ENCODE peak calls at places on chromosomes 7 and 10, in nine cellular contexts. One of them, this sample, is unnamed. For H3K4me1 and H3K27me3, the result is how much of the 10 kb centered on the place peaks cover.

GRCh38 chr10:3119796-3120459 is 52.6 kb downstream of the PFKP start:
- DNase-seq in keratinocyte: no peak
- DNase-seq in cardiac muscle cell: peak
- DNase-seq in adrenal gland: no peak
- DNase-seq in GM23248: peak
- DNase-seq in RWPE2: no peak
- DNase-seq in left ventricle myocardium inferior: no peak
- DNase-seq in heart right ventricle: no peak
- DNase-seq in spleen: no peak
- DNase-seq in this sample: no peak

GRCh38 chr7:132480534-132480933 is 95.7 kb downstream of the PLXNA4 start:
- DNase-seq in keratinocyte: no peak
- DNase-seq in cardiac muscle cell: no peak
- DNase-seq in adrenal gland: no peak
- DNase-seq in GM23248: no peak
- DNase-seq in RWPE2: no peak
- DNase-seq in left ventricle myocardium inferior: peak
- DNase-seq in heart right ventricle: peak
- DNase-seq in spleen: no peak
- DNase-seq in this sample: no peak

GRCh38 chr7:71718563-71718962 is 586.6 kb downstream of the GALNT17 start:
- DNase-seq in keratinocyte: no peak
- DNase-seq in cardiac muscle cell: no peak
- DNase-seq in adrenal gland: no peak
- DNase-seq in GM23248: no peak
- DNase-seq in RWPE2: no peak
- DNase-seq in left ventricle myocardium inferior: no peak
- DNase-seq in heart right ventricle: no peak
- DNase-seq in spleen: peak
- DNase-seq in this sample: no peak

GRCh38 chr7:40619647-40620046 is 484.8 kb downstream of the SUGCT start:
- DNase-seq in keratinocyte: no peak
- DNase-seq in cardiac muscle cell: no peak
- DNase-seq in adrenal gland: no peak
- DNase-seq in GM23248: no peak
- DNase-seq in RWPE2: no peak
- DNase-seq in left ventricle myocardium inferior: no peak
- DNase-seq in heart right ventricle: no peak
- DNase-seq in spleen: no peak
- DNase-seq in this sample: no peak

GRCh38 chr10:94065787-94066186 is 72.1 kb downstream of the PLCE1 start:
- DNase-seq in keratinocyte: no peak
- DNase-seq in cardiac muscle cell: no peak
- DNase-seq in adrenal gland: no peak
- DNase-seq in GM23248: no peak
- DNase-seq in RWPE2: no peak
- DNase-seq in left ventricle myocardium inferior: no peak
- DNase-seq in heart right ventricle: no peak
- DNase-seq in spleen: no peak
- DNase-seq in this sample: no peak

GRCh38 chr10:79392506-79393176 is 45.4 kb downstream of the PPIF start:
- DNase-seq in keratinocyte: no peak
- DNase-seq in cardiac muscle cell: no peak
- DNase-seq in adrenal gland: peak
- DNase-seq in GM23248: no peak
- DNase-seq in RWPE2: peak
- DNase-seq in left ventricle myocardium inferior: peak
- DNase-seq in heart right ventricle: no peak
- DNase-seq in spleen: peak
- DNase-seq in this sample: no peak

GRCh38 chr10:34135515-34135914 is 679.6 kb downstream of the PARD3 start:
- DNase-seq in keratinocyte: no peak
- DNase-seq in cardiac muscle cell: no peak
- DNase-seq in adrenal gland: no peak
- DNase-seq in GM23248: no peak
- DNase-seq in RWPE2: no peak
- DNase-seq in left ventricle myocardium inferior: no peak
- DNase-seq in heart right ventricle: no peak
- DNase-seq in spleen: no peak
- DNase-seq in this sample: no peak

GRCh38 chr10:87068281-87068680 is 26.4 kb downstream of the GLUD1 start:
- DNase-seq in keratinocyte: no peak
- DNase-seq in cardiac muscle cell: peak
- DNase-seq in adrenal gland: no peak
- DNase-seq in GM23248: no peak
- DNase-seq in RWPE2: no peak
- DNase-seq in left ventricle myocardium inferior: no peak
- DNase-seq in heart right ventricle: no peak
- DNase-seq in spleen: no peak
- DNase-seq in this sample: peak

GRCh38 chr10:30784896-30785605 is 155.5 kb upstream of the LYZL2 start:
- DNase-seq in keratinocyte: no peak
- DNase-seq in cardiac muscle cell: peak
- DNase-seq in adrenal gland: peak
- DNase-seq in GM23248: peak
- DNase-seq in RWPE2: no peak
- DNase-seq in left ventricle myocardium inferior: peak
- DNase-seq in heart right ventricle: peak
- DNase-seq in spleen: peak
- DNase-seq in this sample: peak

GRCh38 chr10:72310636-72311035 is 36.9 kb downstream of the DDIT4 start:
- DNase-seq in keratinocyte: no peak
- DNase-seq in cardiac muscle cell: no peak
- DNase-seq in adrenal gland: peak
- DNase-seq in GM23248: no peak
- DNase-seq in RWPE2: no peak
- DNase-seq in left ventricle myocardium inferior: no peak
- DNase-seq in heart right ventricle: no peak
- DNase-seq in spleen: peak
- DNase-seq in this sample: no peak

GRCh38 chr10:10367277-10367676 is 650.4 kb upstream of the CELF2 start:
- DNase-seq in keratinocyte: no peak
- DNase-seq in cardiac muscle cell: no peak
- DNase-seq in adrenal gland: no peak
- DNase-seq in GM23248: no peak
- DNase-seq in RWPE2: no peak
- DNase-seq in left ventricle myocardium inferior: no peak
- DNase-seq in heart right ventricle: no peak
- DNase-seq in spleen: no peak
- DNase-seq in this sample: no peak

GRCh38 chr7:39394105-39394504 is 172.1 kb upstream of the YAE1 start:
- DNase-seq in keratinocyte: no peak
- DNase-seq in cardiac muscle cell: no peak
- DNase-seq in adrenal gland: no peak
- DNase-seq in GM23248: no peak
- DNase-seq in RWPE2: no peak
- DNase-seq in left ventricle myocardium inferior: no peak
- DNase-seq in heart right ventricle: no peak
- DNase-seq in spleen: no peak
- DNase-seq in this sample: no peak

GRCh38 chr7:45324683-45325237 is 167.2 kb downstream of the RAMP3 start:
- DNase-seq in keratinocyte: no peak
- DNase-seq in cardiac muscle cell: peak
- DNase-seq in adrenal gland: no peak
- DNase-seq in GM23248: peak
- DNase-seq in RWPE2: no peak
- DNase-seq in left ventricle myocardium inferior: no peak
- DNase-seq in heart right ventricle: no peak
- DNase-seq in spleen: no peak
- DNase-seq in this sample: no peak

GRCh38 chr7:39595102-39595620 is 28.2 kb upstream of the RALA start:
- DNase-seq in keratinocyte: no peak
- DNase-seq in cardiac muscle cell: no peak
- DNase-seq in adrenal gland: peak
- DNase-seq in GM23248: no peak
- DNase-seq in RWPE2: no peak
- DNase-seq in left ventricle myocardium inferior: no peak
- DNase-seq in heart right ventricle: peak
- DNase-seq in spleen: no peak
- DNase-seq in this sample: no peak

GRCh38 chr7:80218723-80219122 is 84.1 kb downstream of the GNAI1 start:
- DNase-seq in keratinocyte: peak
- DNase-seq in cardiac muscle cell: no peak
- DNase-seq in adrenal gland: peak
- DNase-seq in GM23248: peak
- DNase-seq in RWPE2: no peak
- DNase-seq in left ventricle myocardium inferior: no peak
- DNase-seq in heart right ventricle: no peak
- DNase-seq in spleen: no peak
- DNase-seq in this sample: peak

GRCh38 chr7:15832996-15833395 is 146.5 kb upstream of the MEOX2 start:
- DNase-seq in keratinocyte: no peak
- DNase-seq in cardiac muscle cell: no peak
- DNase-seq in adrenal gland: no peak
- DNase-seq in GM23248: peak
- DNase-seq in RWPE2: no peak
- DNase-seq in left ventricle myocardium inferior: peak
- DNase-seq in heart right ventricle: peak
- DNase-seq in spleen: no peak
- DNase-seq in this sample: peak

GRCh38 chr10:131997366-131998049 is 15.8 kb upstream of the BNIP3 start:
- DNase-seq in keratinocyte: no peak
- DNase-seq in cardiac muscle cell: peak
- DNase-seq in adrenal gland: peak
- DNase-seq in GM23248: peak
- DNase-seq in RWPE2: no peak
- DNase-seq in left ventricle myocardium inferior: peak
- DNase-seq in heart right ventricle: peak
- DNase-seq in spleen: peak
- DNase-seq in this sample: peak

GRCh38 chr7:108001759-108002725 is 919 bp downstream of the LAMB1 start:
- DNase-seq in keratinocyte: no peak
- DNase-seq in cardiac muscle cell: peak
- DNase-seq in adrenal gland: peak
- DNase-seq in GM23248: peak
- DNase-seq in RWPE2: no peak
- DNase-seq in left ventricle myocardium inferior: peak
- DNase-seq in heart right ventricle: no peak
- DNase-seq in spleen: no peak
- DNase-seq in this sample: no peak
- H3K4me1 ChIP-seq in keratinocyte: under half
- H3K4me1 ChIP-seq in cardiac muscle cell: under half
- H3K4me1 ChIP-seq in adrenal gland: under half
- H3K4me1 ChIP-seq in GM23248: under half
- H3K4me1 ChIP-seq in RWPE2: under half
- H3K4me1 ChIP-seq in left ventricle myocardium inferior: half or more
- H3K4me1 ChIP-seq in heart right ventricle: under half
- H3K4me1 ChIP-seq in spleen: under half
- H3K4me1 ChIP-seq in this sample: under half

GRCh38 chr7:102306916-102307677 is 20.4 kb downstream of the SH2B2 start:
- DNase-seq in keratinocyte: no peak
- DNase-seq in cardiac muscle cell: no peak
- DNase-seq in adrenal gland: peak
- DNase-seq in GM23248: peak
- DNase-seq in RWPE2: peak
- DNase-seq in left ventricle myocardium inferior: peak
- DNase-seq in heart right ventricle: peak
- DNase-seq in spleen: peak
- DNase-seq in this sample: peak
- H3K4me3 ChIP-seq in keratinocyte: no peak
- H3K4me3 ChIP-seq in cardiac muscle cell: no peak
- H3K4me3 ChIP-seq in adrenal gland: no peak
- H3K4me3 ChIP-seq in GM23248: no peak
- H3K4me3 ChIP-seq in RWPE2: no peak
- H3K4me3 ChIP-seq in left ventricle myocardium inferior: no peak
- H3K4me3 ChIP-seq in heart right ventricle: no peak
- H3K4me3 ChIP-seq in spleen: no peak
- H3K4me3 ChIP-seq in this sample: no peak

GRCh38 chr7:122303971-122304603 is 463 bp downstream of the FEZF1 start:
- DNase-seq in keratinocyte: no peak
- DNase-seq in cardiac muscle cell: peak
- DNase-seq in adrenal gland: no peak
- DNase-seq in GM23248: no peak
- DNase-seq in RWPE2: no peak
- DNase-seq in left ventricle myocardium inferior: no peak
- DNase-seq in heart right ventricle: no peak
- DNase-seq in spleen: peak
- DNase-seq in this sample: no peak

GRCh38 chr7:122305475-122306319 is 1.1 kb upstream of the FEZF1 start:
- DNase-seq in keratinocyte: no peak
- DNase-seq in cardiac muscle cell: peak
- DNase-seq in adrenal gland: no peak
- DNase-seq in GM23248: no peak
- DNase-seq in RWPE2: no peak
- DNase-seq in left ventricle myocardium inferior: no peak
- DNase-seq in heart right ventricle: no peak
- DNase-seq in spleen: peak
- DNase-seq in this sample: no peak

GRCh38 chr7:122303522-122303970 is 1.0 kb downstream of the FEZF1 start:
- DNase-seq in keratinocyte: no peak
- DNase-seq in cardiac muscle cell: no peak
- DNase-seq in adrenal gland: no peak
- DNase-seq in GM23248: no peak
- DNase-seq in RWPE2: no peak
- DNase-seq in left ventricle myocardium inferior: no peak
- DNase-seq in heart right ventricle: no peak
- DNase-seq in spleen: peak
- DNase-seq in this sample: no peak

GRCh38 chr7:122304996-122305421 is 459 bp upstream of the FEZF1 start:
- DNase-seq in keratinocyte: no peak
- DNase-seq in cardiac muscle cell: no peak
- DNase-seq in adrenal gland: no peak
- DNase-seq in GM23248: peak
- DNase-seq in RWPE2: no peak
- DNase-seq in left ventricle myocardium inferior: no peak
- DNase-seq in heart right ventricle: no peak
- DNase-seq in spleen: no peak
- DNase-seq in this sample: no peak

GRCh38 chr7:122304604-122304975 is at the start of gene FEZF1:
- DNase-seq in keratinocyte: no peak
- DNase-seq in cardiac muscle cell: no peak
- DNase-seq in adrenal gland: no peak
- DNase-seq in GM23248: peak
- DNase-seq in RWPE2: no peak
- DNase-seq in left ventricle myocardium inferior: no peak
- DNase-seq in heart right ventricle: no peak
- DNase-seq in spleen: no peak
- DNase-seq in this sample: no peak
- H3K27me3 ChIP-seq in keratinocyte: half or more
- H3K27me3 ChIP-seq in cardiac muscle cell: half or more
- H3K27me3 ChIP-seq in adrenal gland: half or more
- H3K27me3 ChIP-seq in GM23248: half or more
- H3K27me3 ChIP-seq in RWPE2: half or more
- H3K27me3 ChIP-seq in left ventricle myocardium inferior: half or more
- H3K27me3 ChIP-seq in heart right ventricle: half or more
- H3K27me3 ChIP-seq in spleen: half or more
- H3K27me3 ChIP-seq in this sample: half or more

GRCh38 chr10:69479737-69480412 is 28.6 kb downstream of the TSPAN15 start:
- DNase-seq in keratinocyte: no peak
- DNase-seq in cardiac muscle cell: no peak
- DNase-seq in adrenal gland: no peak
- DNase-seq in GM23248: peak
- DNase-seq in RWPE2: no peak
- DNase-seq in left ventricle myocardium inferior: no peak
- DNase-seq in heart right ventricle: peak
- DNase-seq in spleen: no peak
- DNase-seq in this sample: no peak
- H3K4me1 ChIP-seq in keratinocyte: under half
- H3K4me1 ChIP-seq in cardiac muscle cell: half or more
- H3K4me1 ChIP-seq in adrenal gland: under half
- H3K4me1 ChIP-seq in GM23248: under half
- H3K4me1 ChIP-seq in RWPE2: under half
- H3K4me1 ChIP-seq in left ventricle myocardium inferior: half or more
- H3K4me1 ChIP-seq in heart right ventricle: under half
- H3K4me1 ChIP-seq in spleen: under half
- H3K4me1 ChIP-seq in this sample: under half